ENCODE peak calls at places on chromosome 22, in ten cellular contexts. R is GM23248; J is SJSA1; T is CD8-positive, alpha-beta memory T cell; K is upper lobe of right lung; W is cardiac muscle cell; S is BE2C; H is adrenal gland; Z is ovary; N is H1. U is an unnamed sample.

GRCh38 chr22:44632823-44633478 is 69.1 kb upstream of the PRR5 start:
- DNase-seq in R (no peak), J (no peak), T (no peak), K (no peak), W (peak; percentile 35), S (no peak), H (no peak), Z (no peak), N (no peak), U (no peak)

GRCh38 chr22:48829908-48830307 is 997.8 kb downstream of the BRD1 start:
- DNase-seq in R (no peak), J (no peak), T (no peak), K (peak; percentile 48), W (no peak), S (no peak), H (no peak), Z (no peak), N (no peak), U (no peak)

GRCh38 chr22:50625568-50626313 is 2.2 kb downstream of the ARSA start:
- DNase-seq in R (no peak), J (no peak), T (no peak), K (peak; percentile 65), W (no peak), S (no peak), H (no peak), Z (no peak), N (no peak), U (no peak)

GRCh38 chr22:44838316-44839016 is 86.1 kb downstream of the ARHGAP8 start:
- DNase-seq in R (no peak), J (no peak), T (no peak), K (no peak), W (no peak), S (no peak), H (no peak), Z (peak; percentile 65), N (no peak), U (no peak)

GRCh38 chr22:37336474-37337028 is 54.2 kb downstream of the CYTH4 start:
- DNase-seq in R (no peak), J (no peak), T (no peak), K (no peak), W (no peak), S (no peak), H (no peak), Z (no peak), N (no peak), U (no peak)

GRCh38 chr22:49262167-49262566 is 565.5 kb downstream of the BRD1 start:
- DNase-seq in R (no peak), J (no peak), T (no peak), K (peak; percentile 35), W (no peak), S (no peak), H (no peak), Z (peak; percentile 1), N (no peak), U (no peak)

GRCh38 chr22:46830001-46830715 is 67.7 kb downstream of the TBC1D22A start:
- DNase-seq in R (peak; percentile 86), J (peak; percentile 76), T (no peak), K (peak; percentile 49), W (peak; percentile 46), S (peak; percentile 40), H (peak; percentile 81), Z (no peak), N (no peak), U (no peak)

GRCh38 chr22:46842606-46843005 is 80.2 kb downstream of the TBC1D22A start:
- DNase-seq in R (no peak), J (no peak), T (no peak), K (no peak), W (no peak), S (no peak), H (no peak), Z (no peak), N (no peak), U (no peak)

DNA sequence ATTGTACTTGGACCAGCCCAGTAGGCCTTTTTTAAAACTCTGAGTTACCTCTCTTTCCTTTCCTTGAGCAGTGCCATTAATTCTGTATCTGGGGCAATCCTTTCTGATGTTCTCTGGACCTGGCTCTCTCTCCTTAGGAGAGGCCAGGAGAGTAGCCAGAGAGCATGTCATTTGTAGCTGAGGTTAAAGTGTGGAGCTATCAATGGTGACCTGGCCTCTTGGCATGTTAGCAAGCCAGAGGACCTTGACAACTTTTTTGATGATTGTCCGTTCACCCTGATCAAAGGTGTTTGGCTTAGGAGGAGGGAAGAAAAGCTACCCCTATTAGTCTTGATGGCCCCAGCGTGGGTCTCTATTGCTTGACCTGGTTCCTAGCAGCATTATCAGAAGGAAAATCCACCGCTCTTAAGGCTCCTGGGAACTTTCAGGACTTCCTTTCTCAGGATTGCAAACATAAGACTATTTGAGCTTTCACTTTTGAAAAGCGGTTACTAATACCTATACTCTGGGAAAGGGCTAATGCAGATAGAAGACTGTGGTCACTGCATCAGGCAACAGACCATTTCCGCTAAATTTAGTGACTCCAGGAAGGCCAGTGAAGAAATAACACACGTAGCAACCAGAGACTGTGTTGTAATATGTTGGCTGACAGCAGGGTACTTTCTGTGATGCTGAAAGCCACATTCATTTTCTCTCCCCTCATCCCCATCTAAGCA is 18.2 kb downstream of the LIMK2 start:
- DNase-seq in R (peak; percentile 42), J (no peak), T (no peak), K (no peak), W (peak; percentile 78), S (no peak), H (peak; percentile 51), Z (no peak), N (no peak), U (no peak)
- H3K4me1 ChIP-seq in R (peaks cover 7% of the 10 kb centered on the region), J (peaks cover 12% of the 10 kb centered on the region), T (peaks cover 31% of the 10 kb centered on the region), K (peaks cover 60% of the 10 kb centered on the region), W (peaks cover 6% of the 10 kb centered on the region), S (peaks cover 11% of the 10 kb centered on the region), H (peaks cover 19% of the 10 kb centered on the region), Z (no peaks in the 10 kb centered on the region), N (peaks cover 5% of the 10 kb centered on the region), U (peaks cover 43% of the 10 kb centered on the region)

GRCh38 chr22:26632422-26633155 is 10.8 kb downstream of the CRYBA4 start:
- DNase-seq in R (no peak), J (no peak), T (no peak), K (no peak), W (peak; percentile 47), S (no peak), H (peak; percentile 12), Z (no peak), N (no peak), U (no peak)

GRCh38 chr22:26635117-26635516 is 13.4 kb downstream of the CRYBA4 start:
- DNase-seq in R (no peak), J (no peak), T (no peak), K (no peak), W (no peak), S (no peak), H (no peak), Z (no peak), N (no peak), U (no peak)

GRCh38 chr22:26636296-26636695 is 14.5 kb downstream of the CRYBA4 start:
- DNase-seq in R (no peak), J (no peak), T (no peak), K (no peak), W (no peak), S (no peak), H (no peak), Z (no peak), N (no peak), U (no peak)

GRCh38 chr22:26631282-26631681 is 9.5 kb downstream of the CRYBA4 start:
- DNase-seq in R (no peak), J (no peak), T (no peak), K (no peak), W (no peak), S (no peak), H (no peak), Z (no peak), N (no peak), U (no peak)

DNA sequence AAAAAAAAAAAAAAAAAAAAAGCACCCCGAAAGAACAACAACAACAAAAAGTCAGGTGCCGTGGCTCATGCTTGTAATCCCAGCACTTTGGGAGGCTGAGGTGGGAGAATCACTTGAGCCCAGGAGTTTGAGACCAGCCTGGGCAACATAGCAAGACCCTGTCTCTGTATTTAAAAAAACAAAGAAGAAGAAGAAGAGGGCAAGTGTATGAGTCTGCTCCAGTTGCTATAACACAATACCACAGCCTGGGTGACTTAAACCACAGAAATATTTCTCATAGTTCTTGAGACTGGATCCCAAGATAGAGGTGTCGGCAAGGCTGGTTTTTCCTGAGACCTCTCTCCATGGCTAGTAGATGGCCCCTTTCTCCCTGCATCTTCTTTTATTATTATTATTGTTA is 12.4 kb downstream of the CRYBA4 start:
- DNase-seq in R (no peak), J (no peak), T (no peak), K (no peak), W (no peak), S (no peak), H (no peak), Z (no peak), N (no peak), U (no peak)
- H3K4me1 ChIP-seq in R (no peaks in the 10 kb centered on the region), J (no peaks in the 10 kb centered on the region), T (no peaks in the 10 kb centered on the region), K (peaks cover 5% of the 10 kb centered on the region), W (no peaks in the 10 kb centered on the region), S (peaks cover 5% of the 10 kb centered on the region), H (no peaks in the 10 kb centered on the region), Z (no peaks in the 10 kb centered on the region), N (no peaks in the 10 kb centered on the region), U (no peaks in the 10 kb centered on the region)

GRCh38 chr22:42693763-42694683 is 26.6 kb downstream of the A4GALT start:
- DNase-seq in R (no peak), J (no peak), T (no peak), K (no peak), W (no peak), S (peak; percentile 42), H (no peak), Z (no peak), N (no peak), U (no peak)
- H3K4me1 ChIP-seq in R (peaks cover 12% of the 10 kb centered on the region), J (peaks cover 22% of the 10 kb centered on the region), T (no peaks in the 10 kb centered on the region), K (peaks cover 18% of the 10 kb centered on the region), W (peaks cover 22% of the 10 kb centered on the region), S (no peaks in the 10 kb centered on the region), H (peaks cover 5% of the 10 kb centered on the region), Z (peaks cover 9% of the 10 kb centered on the region), N (peaks cover 6% of the 10 kb centered on the region), U (peaks cover 15% of the 10 kb centered on the region)

GRCh38 chr22:23847991-23848864 is 9.4 kb upstream of the DERL3 start:
- DNase-seq in R (no peak), J (no peak), T (no peak), K (no peak), W (no peak), S (no peak), H (no peak), Z (no peak), N (no peak), U (no peak)

GRCh38 chr22:23844739-23845202 is 6.0 kb upstream of the DERL3 start:
- DNase-seq in R (no peak), J (no peak), T (no peak), K (no peak), W (no peak), S (no peak), H (no peak), Z (no peak), N (no peak), U (no peak)

GRCh38 chr22:23845661-23846469 is 7.1 kb upstream of the DERL3 start:
- DNase-seq in R (no peak), J (no peak), T (no peak), K (no peak), W (no peak), S (no peak), H (no peak), Z (no peak), N (no peak), U (no peak)

GRCh38 chr22:23849009-23850006 is 8.4 kb upstream of the SLC2A11 start:
- DNase-seq in R (peak; percentile 86), J (peak; percentile 91), T (peak; percentile 75), K (peak; percentile 92), W (peak; percentile 78), S (peak; percentile 92), H (peak; percentile 85), Z (peak; percentile 92), N (peak; percentile 61), U (peak; percentile 89)

DNA sequence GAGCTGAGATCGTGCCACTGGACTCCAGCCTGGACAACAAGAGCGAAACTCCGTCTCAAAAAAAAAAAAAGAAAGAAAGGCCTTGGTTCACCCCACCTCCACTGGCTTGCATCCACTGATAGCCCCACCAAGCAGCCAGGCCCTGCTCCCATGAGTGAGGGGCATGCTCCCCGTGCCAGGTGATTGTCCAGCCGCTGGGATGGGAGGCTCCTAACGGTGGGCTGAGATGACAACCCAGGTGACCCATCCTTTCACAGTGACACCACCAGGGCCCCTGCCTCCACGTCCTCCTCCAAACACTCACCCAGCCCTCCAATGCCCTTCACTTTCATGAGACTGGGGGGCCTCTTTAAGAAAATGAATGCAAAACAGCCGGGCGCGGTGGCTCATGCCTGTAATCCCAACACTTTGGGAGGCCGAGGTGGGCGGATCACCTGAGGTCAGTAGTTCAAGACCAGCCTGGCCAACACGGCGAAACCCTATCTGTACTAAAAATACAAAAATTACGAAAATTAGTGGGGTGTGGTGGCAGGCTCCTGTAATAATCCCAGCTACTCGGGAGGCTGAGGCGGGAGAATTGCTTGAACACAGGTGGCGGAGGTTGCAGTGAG is 8.6 kb upstream of the DERL3 start:
- DNase-seq in R (no peak), J (no peak), T (no peak), K (no peak), W (no peak), S (no peak), H (no peak), Z (no peak), N (no peak), U (no peak)
- H3K4me1 ChIP-seq in R (no peaks in the 10 kb centered on the region), J (peaks cover 49% of the 10 kb centered on the region), T (no peaks in the 10 kb centered on the region), K (peaks cover 21% of the 10 kb centered on the region), W (peaks cover 42% of the 10 kb centered on the region), S (peaks cover 7% of the 10 kb centered on the region), H (peaks cover 4% of the 10 kb centered on the region), Z (peaks cover 5% of the 10 kb centered on the region), N (peaks cover 28% of the 10 kb centered on the region), U (peaks cover 15% of the 10 kb centered on the region)